ENCODE peak calls at places on chromosome 2, in four cellular contexts. One of them, this sample, is unnamed. For H3K36me3, the result is how much of the 10 kb centered on the place peaks cover.

GRCh38 chr2:186732843-186733242 is 39.0 kb downstream of the FAM171B start:
- DNase-seq in mammary epithelial cell: no peak
- DNase-seq in cardiac muscle cell: no peak
- DNase-seq in uterus: no peak
- DNase-seq in this sample: no peak

GRCh38 chr2:223526106-223526505 is 76.1 kb downstream of the SCG2 start:
- DNase-seq in cardiac muscle cell: no peak
- DNase-seq in uterus: no peak
- DNase-seq in mammary epithelial cell: peak
- DNase-seq in this sample: no peak

GRCh38 chr2:131045286-131045924 is 47.9 kb downstream of the FAM168B start:
- DNase-seq in mammary epithelial cell: no peak
- DNase-seq in cardiac muscle cell: no peak
- DNase-seq in uterus: no peak
- DNase-seq in this sample: no peak

GRCh38 chr2:31051213-31052185 is 86.7 kb downstream of the GALNT14 start:
- DNase-seq in mammary epithelial cell: no peak
- DNase-seq in cardiac muscle cell: no peak
- DNase-seq in uterus: no peak
- DNase-seq in this sample: no peak

GRCh38 chr2:168208652-168209051 is 38.7 kb downstream of the STK39 start:
- DNase-seq in cardiac muscle cell: no peak
- DNase-seq in mammary epithelial cell: peak
- DNase-seq in uterus: no peak
- DNase-seq in this sample: no peak

GRCh38 chr2:163834221-163834620 is 98.4 kb upstream of the FIGN start:
- DNase-seq in cardiac muscle cell: no peak
- DNase-seq in uterus: no peak
- DNase-seq in mammary epithelial cell: no peak
- DNase-seq in this sample: no peak

GRCh38 chr2:1219901-1220691 is 193.2 kb upstream of the TPO start:
- DNase-seq in uterus: no peak
- DNase-seq in mammary epithelial cell: no peak
- DNase-seq in cardiac muscle cell: peak
- DNase-seq in this sample: no peak

GRCh38 chr2:204477358-204477950 is 67.8 kb upstream of the PARD3B start:
- DNase-seq in uterus: no peak
- DNase-seq in cardiac muscle cell: no peak
- DNase-seq in mammary epithelial cell: peak
- DNase-seq in this sample: no peak

GRCh38 chr2:242098445-242099128 is 229.1 kb downstream of the RTP5 start:
- DNase-seq in uterus: no peak
- DNase-seq in cardiac muscle cell: no peak
- DNase-seq in mammary epithelial cell: peak
- DNase-seq in this sample: no peak

GRCh38 chr2:72117718-72118117 is 29.9 kb downstream of the CYP26B1 start:
- DNase-seq in cardiac muscle cell: no peak
- DNase-seq in uterus: no peak
- DNase-seq in mammary epithelial cell: no peak
- DNase-seq in this sample: no peak

GRCh38 chr2:160652236-160652635 is 158.6 kb upstream of the RBMS1 start:
- DNase-seq in mammary epithelial cell: peak
- DNase-seq in uterus: no peak
- DNase-seq in cardiac muscle cell: peak
- DNase-seq in this sample: no peak

GRCh38 chr2:26585966-26586365 is 55.2 kb downstream of the CIB4 start:
- DNase-seq in mammary epithelial cell: no peak
- DNase-seq in cardiac muscle cell: no peak
- DNase-seq in uterus: no peak
- DNase-seq in this sample: no peak

GRCh38 chr2:168703926-168704325 is 98.5 kb upstream of the NOSTRIN start:
- DNase-seq in mammary epithelial cell: peak
- DNase-seq in cardiac muscle cell: no peak
- DNase-seq in uterus: no peak
- DNase-seq in this sample: no peak

GRCh38 chr2:4951368-4951767 is 740.8 kb upstream of the SOX11 start:
- DNase-seq in uterus: no peak
- DNase-seq in cardiac muscle cell: no peak
- DNase-seq in mammary epithelial cell: no peak
- DNase-seq in this sample: no peak

GRCh38 chr2:210561482-210561881 is 5.1 kb downstream of the CPS1 start:
- DNase-seq in mammary epithelial cell: no peak
- DNase-seq in uterus: no peak
- DNase-seq in cardiac muscle cell: no peak
- DNase-seq in this sample: no peak

GRCh38 chr2:233831011-233831721 is 23.2 kb downstream of the HJURP start:
- DNase-seq in cardiac muscle cell: no peak
- DNase-seq in uterus: no peak
- DNase-seq in mammary epithelial cell: peak
- DNase-seq in this sample: no peak

GRCh38 chr2:233832414-233832813 is 21.9 kb downstream of the HJURP start:
- DNase-seq in cardiac muscle cell: peak
- DNase-seq in mammary epithelial cell: peak
- DNase-seq in uterus: no peak
- DNase-seq in this sample: no peak

GRCh38 chr2:233831861-233832260 is 22.5 kb downstream of the HJURP start:
- DNase-seq in cardiac muscle cell: no peak
- DNase-seq in uterus: no peak
- DNase-seq in mammary epithelial cell: no peak
- DNase-seq in this sample: no peak

GRCh38 chr2:233834378-233834777 is 20.0 kb downstream of the HJURP start:
- DNase-seq in uterus: no peak
- DNase-seq in cardiac muscle cell: no peak
- DNase-seq in mammary epithelial cell: no peak
- DNase-seq in this sample: no peak

GRCh38 chr2:233832869-233833812 is 21.2 kb downstream of the HJURP start:
- DNase-seq in mammary epithelial cell: peak
- DNase-seq in cardiac muscle cell: peak
- DNase-seq in uterus: no peak
- DNase-seq in this sample: peak
- H3K36me3 ChIP-seq in mammary epithelial cell: under half
- H3K36me3 ChIP-seq in cardiac muscle cell: under half
- H3K36me3 ChIP-seq in uterus: under half
- H3K36me3 ChIP-seq in this sample: under half

GRCh38 chr2:198324071-198324470 is 519.7 kb downstream of the PLCL1 start:
- DNase-seq in uterus: no peak
- DNase-seq in cardiac muscle cell: no peak
- DNase-seq in mammary epithelial cell: no peak
- DNase-seq in this sample: no peak

GRCh38 chr2:198322275-198322674 is 517.9 kb downstream of the PLCL1 start:
- DNase-seq in cardiac muscle cell: no peak
- DNase-seq in mammary epithelial cell: no peak
- DNase-seq in uterus: no peak
- DNase-seq in this sample: no peak

GRCh38 chr2:198327526-198327925 is 523.1 kb downstream of the PLCL1 start:
- DNase-seq in cardiac muscle cell: no peak
- DNase-seq in uterus: no peak
- DNase-seq in mammary epithelial cell: no peak
- DNase-seq in this sample: no peak

GRCh38 chr2:198326431-198326830 is 522.0 kb downstream of the PLCL1 start:
- DNase-seq in uterus: no peak
- DNase-seq in cardiac muscle cell: no peak
- DNase-seq in mammary epithelial cell: no peak
- DNase-seq in this sample: no peak

DNA sequence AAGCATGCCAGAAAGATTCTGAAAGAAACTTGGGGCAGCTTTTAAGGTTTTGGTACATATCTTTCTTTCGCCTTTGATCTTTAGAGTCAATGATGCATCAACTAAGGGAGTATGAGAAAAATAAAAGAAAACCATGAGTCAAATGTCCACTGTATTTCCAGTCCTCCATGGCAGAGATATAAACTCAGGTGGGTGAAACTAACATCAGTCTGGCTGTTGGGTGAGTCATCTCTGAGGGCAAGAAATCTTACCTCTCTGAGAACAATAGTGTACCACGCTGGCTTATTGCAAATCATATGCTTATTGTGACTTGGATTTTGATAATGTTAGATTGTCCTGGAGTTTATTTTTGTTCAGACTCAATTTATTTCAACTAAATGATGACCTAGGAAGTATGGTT is 521.0 kb downstream of the PLCL1 start:
- DNase-seq in uterus: no peak
- DNase-seq in cardiac muscle cell: no peak
- DNase-seq in mammary epithelial cell: peak
- DNase-seq in this sample: no peak
- H3K27ac ChIP-seq in uterus: no peak
- H3K27ac ChIP-seq in cardiac muscle cell: no peak
- H3K27ac ChIP-seq in mammary epithelial cell: no peak
- H3K27ac ChIP-seq in this sample: no peak

GRCh38 chr2:239089884-239090283 is 242.0 kb downstream of the TWIST2 start:
- DNase-seq in uterus: no peak
- DNase-seq in cardiac muscle cell: no peak
- DNase-seq in mammary epithelial cell: no peak
- DNase-seq in this sample: no peak

GRCh38 chr2:239087041-239087710 is 239.3 kb downstream of the TWIST2 start:
- DNase-seq in cardiac muscle cell: peak
- DNase-seq in uterus: no peak
- DNase-seq in mammary epithelial cell: no peak
- DNase-seq in this sample: no peak

GRCh38 chr2:239085201-239085992 is 237.5 kb downstream of the TWIST2 start:
- DNase-seq in cardiac muscle cell: no peak
- DNase-seq in mammary epithelial cell: peak
- DNase-seq in uterus: no peak
- DNase-seq in this sample: no peak

GRCh38 chr2:239084007-239084406 is 236.1 kb downstream of the TWIST2 start:
- DNase-seq in uterus: no peak
- DNase-seq in cardiac muscle cell: no peak
- DNase-seq in mammary epithelial cell: no peak
- DNase-seq in this sample: no peak

DNA sequence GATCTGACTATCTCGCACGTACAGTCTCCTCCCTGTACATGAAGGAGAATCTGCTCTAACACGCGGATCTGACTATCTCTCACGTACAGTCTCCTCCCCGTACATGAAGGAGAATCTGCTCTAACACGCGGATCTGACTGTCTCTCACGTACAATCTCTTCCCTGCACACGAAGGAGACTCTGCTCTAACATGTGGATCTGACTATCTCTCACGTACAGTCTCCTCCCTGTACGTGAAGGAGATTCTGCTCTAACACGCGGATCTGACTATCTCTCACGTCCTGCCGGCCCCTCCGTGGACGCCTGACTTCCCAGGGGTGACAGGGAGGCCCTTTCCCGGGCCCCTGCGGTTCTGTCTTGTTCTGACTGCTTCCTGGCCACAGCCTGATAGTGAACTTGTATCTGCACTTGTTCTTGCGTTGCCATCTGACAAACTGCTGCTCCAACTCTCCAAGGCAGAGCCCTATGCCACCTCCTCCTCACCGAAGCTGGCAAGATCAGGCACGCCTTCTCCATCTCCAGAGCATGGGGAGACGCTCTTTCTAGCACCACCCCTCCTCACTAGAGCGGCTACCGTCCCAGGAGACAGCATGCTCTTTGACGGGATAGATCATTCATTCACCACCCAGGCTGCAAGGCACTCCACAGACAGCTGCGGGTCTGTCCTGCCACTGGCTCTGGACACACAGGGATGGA is 238.6 kb downstream of the TWIST2 start:
- DNase-seq in uterus: no peak
- DNase-seq in mammary epithelial cell: no peak
- DNase-seq in cardiac muscle cell: no peak
- DNase-seq in this sample: no peak
- H3K36me3 ChIP-seq in uterus: under half
- H3K36me3 ChIP-seq in mammary epithelial cell: under half
- H3K36me3 ChIP-seq in cardiac muscle cell: under half
- H3K36me3 ChIP-seq in this sample: under half

GRCh38 chr2:191831410-191831994 is 15.4 kb downstream of the CAVIN2 start:
- DNase-seq in mammary epithelial cell: no peak
- DNase-seq in cardiac muscle cell: no peak
- DNase-seq in uterus: no peak
- DNase-seq in this sample: no peak

GRCh38 chr2:191832668-191833067 is 14.2 kb downstream of the CAVIN2 start:
- DNase-seq in cardiac muscle cell: no peak
- DNase-seq in mammary epithelial cell: no peak
- DNase-seq in uterus: no peak
- DNase-seq in this sample: no peak

GRCh38 chr2:191835539-191836350 is 11.1 kb downstream of the CAVIN2 start:
- DNase-seq in cardiac muscle cell: no peak
- DNase-seq in uterus: no peak
- DNase-seq in mammary epithelial cell: no peak
- DNase-seq in this sample: no peak

GRCh38 chr2:191835100-191835499 is 11.8 kb downstream of the CAVIN2 start:
- DNase-seq in mammary epithelial cell: no peak
- DNase-seq in cardiac muscle cell: no peak
- DNase-seq in uterus: no peak
- DNase-seq in this sample: no peak

GRCh38 chr2:191833356-191833755 is 13.5 kb downstream of the CAVIN2 start:
- DNase-seq in uterus: no peak
- DNase-seq in mammary epithelial cell: no peak
- DNase-seq in cardiac muscle cell: no peak
- DNase-seq in this sample: no peak
- H3K27ac ChIP-seq in uterus: no peak
- H3K27ac ChIP-seq in mammary epithelial cell: no peak
- H3K27ac ChIP-seq in cardiac muscle cell: no peak
- H3K27ac ChIP-seq in this sample: no peak

GRCh38 chr2:46751897-46752296 is 163.7 kb downstream of the MCFD2 start:
- DNase-seq in mammary epithelial cell: no peak
- DNase-seq in uterus: no peak
- DNase-seq in cardiac muscle cell: no peak
- DNase-seq in this sample: no peak
- H3K36me3 ChIP-seq in mammary epithelial cell: under half
- H3K36me3 ChIP-seq in uterus: under half
- H3K36me3 ChIP-seq in cardiac muscle cell: under half
- H3K36me3 ChIP-seq in this sample: under half

GRCh38 chr2:147441140-147441539 is 403.7 kb upstream of the ACVR2A start:
- DNase-seq in cardiac muscle cell: no peak
- DNase-seq in mammary epithelial cell: no peak
- DNase-seq in uterus: no peak
- DNase-seq in this sample: no peak
- H3K27ac ChIP-seq in cardiac muscle cell: no peak
- H3K27ac ChIP-seq in mammary epithelial cell: no peak
- H3K27ac ChIP-seq in uterus: no peak
- H3K27ac ChIP-seq in this sample: no peak